ENCODE peak calls at places on chromosomes 4 and X, in ten cellular contexts. G is bronchial epithelial cell, A is fibroblast of lung, K is OCI-LY7, S is BJ, X is left lung, E is right atrium auricular region, Q is mammary epithelial cell, N is body of pancreas, V is lung. J is an unnamed sample.

GRCh38 chrX:143788265-143788664 is 67.7 kb upstream of the SPANXN2 start:
- DNase-seq in G (peak), A (peak), K (peak), S (no peak), X (no peak), E (no peak), Q (peak), N (no peak), V (no peak), J (peak)

GRCh38 chr4:77310931-77311330 is 153.9 kb downstream of the CCNG2 start:
- DNase-seq in G (peak), A (peak), K (no peak), S (no peak), X (no peak), E (no peak), Q (peak), N (no peak), V (no peak), J (no peak)

GRCh38 chrX:3939967-3940610 is 226.6 kb upstream of the PRKX start:
- DNase-seq in G (peak), A (peak), K (peak), S (no peak), X (no peak), E (no peak), Q (peak), N (peak), V (no peak), J (peak)

GRCh38 chrX:68440940-68441339 is 7.6 kb upstream of the OPHN1 start:
- DNase-seq in G (peak), A (peak), K (no peak), S (no peak), X (peak), E (peak), Q (peak), N (peak), V (peak), J (peak)

GRCh38 chr4:96455045-96455720 is 615.3 kb downstream of the PDHA2 start:
- DNase-seq in G (no peak), A (no peak), K (no peak), S (no peak), X (no peak), E (no peak), Q (no peak), N (no peak), V (no peak), J (no peak)

GRCh38 chr4:1012031-1012739 is 759 bp downstream of the FGFRL1 start:
- DNase-seq in G (no peak), A (peak), K (peak), S (no peak), X (no peak), E (no peak), Q (peak), N (peak), V (peak), J (no peak)

GRCh38 chrX:1139101-1139500 is 73.3 kb downstream of the CRLF2 start:
- DNase-seq in G (no peak), A (no peak), K (no peak), S (no peak), X (no peak), E (no peak), Q (no peak), N (no peak), V (no peak), J (no peak)

GRCh38 chr4:78566834-78567501 is 15.4 kb downstream of the ANXA3 start:
- DNase-seq in G (no peak), A (peak), K (no peak), S (no peak), X (no peak), E (no peak), Q (peak), N (no peak), V (no peak), J (no peak)

GRCh38 chr4:165190591-165191212 is 16.7 kb upstream of the KLHL2 start:
- DNase-seq in G (no peak), A (no peak), K (no peak), S (no peak), X (no peak), E (no peak), Q (no peak), N (no peak), V (no peak), J (no peak)

GRCh38 chrX:3252744-3253143 is 93.7 kb downstream of the MXRA5 start:
- DNase-seq in G (no peak), A (peak), K (no peak), S (no peak), X (no peak), E (no peak), Q (no peak), N (no peak), V (no peak), J (no peak)

GRCh38 chrX:1389181-1389992 is 2.5 kb downstream of the SLC25A6 start:
- DNase-seq in G (no peak), A (no peak), K (no peak), S (no peak), X (peak), E (peak), Q (no peak), N (peak), V (no peak), J (no peak)

GRCh38 chr4:139241784-139242151 is 38.3 kb downstream of the MGARP start:
- DNase-seq in G (no peak), A (no peak), K (no peak), S (no peak), X (no peak), E (no peak), Q (no peak), N (no peak), V (no peak), J (no peak)

GRCh38 chrX:97898798-97899197 is 1015.1 kb downstream of the RPA4 start:
- DNase-seq in G (no peak), A (peak), K (no peak), S (peak), X (no peak), E (no peak), Q (no peak), N (no peak), V (no peak), J (peak)

GRCh38 chr4:93688978-93689377 is 139.6 kb upstream of the ATOH1 start:
- DNase-seq in G (no peak), A (no peak), K (no peak), S (no peak), X (no peak), E (no peak), Q (no peak), N (no peak), V (no peak), J (no peak)

GRCh38 chr4:3036131-3036952 is 38.0 kb downstream of the HTT-AS start:
- DNase-seq in G (no peak), A (no peak), K (no peak), S (no peak), X (no peak), E (no peak), Q (no peak), N (no peak), V (no peak), J (no peak)

GRCh38 chrX:115367455-115367854 is 77.9 kb downstream of the LUZP4 start:
- DNase-seq in G (peak), A (peak), K (no peak), S (no peak), X (no peak), E (no peak), Q (peak), N (no peak), V (no peak), J (peak)

GRCh38 chrX:153794897-153795816 is 689 bp downstream of the SSR4 start:
- DNase-seq in G (no peak), A (peak), K (peak), S (no peak), X (no peak), E (no peak), Q (no peak), N (no peak), V (no peak), J (peak)

GRCh38 chr4:2222838-2223237 is 19.1 kb downstream of the HAUS3 start:
- DNase-seq in G (peak), A (no peak), K (no peak), S (no peak), X (no peak), E (no peak), Q (no peak), N (peak), V (no peak), J (no peak)

GRCh38 chr4:168541608-168541953 is 44.7 kb downstream of the PALLD start:
- DNase-seq in G (peak), A (peak), K (no peak), S (no peak), X (no peak), E (no peak), Q (peak), N (no peak), V (no peak), J (peak)

GRCh38 chrX:7132335-7133035 is 15.0 kb upstream of the STS start:
- DNase-seq in G (peak), A (peak), K (peak), S (peak), X (peak), E (no peak), Q (peak), N (peak), V (peak), J (peak)

GRCh38 chrX:69066021-69066757 is 99.1 kb downstream of the PJA1 start:
- DNase-seq in G (no peak), A (no peak), K (no peak), S (no peak), X (no peak), E (no peak), Q (no peak), N (no peak), V (no peak), J (no peak)

GRCh38 chr4:145528601-145529000 is 46.9 kb downstream of the SMAD1 start:
- DNase-seq in G (no peak), A (no peak), K (no peak), S (no peak), X (no peak), E (no peak), Q (no peak), N (no peak), V (no peak), J (no peak)

GRCh38 chr4:75668596-75668995 is 4.6 kb downstream of the G3BP2 start:
- DNase-seq in G (no peak), A (no peak), K (no peak), S (no peak), X (no peak), E (no peak), Q (no peak), N (no peak), V (no peak), J (no peak)

DNA sequence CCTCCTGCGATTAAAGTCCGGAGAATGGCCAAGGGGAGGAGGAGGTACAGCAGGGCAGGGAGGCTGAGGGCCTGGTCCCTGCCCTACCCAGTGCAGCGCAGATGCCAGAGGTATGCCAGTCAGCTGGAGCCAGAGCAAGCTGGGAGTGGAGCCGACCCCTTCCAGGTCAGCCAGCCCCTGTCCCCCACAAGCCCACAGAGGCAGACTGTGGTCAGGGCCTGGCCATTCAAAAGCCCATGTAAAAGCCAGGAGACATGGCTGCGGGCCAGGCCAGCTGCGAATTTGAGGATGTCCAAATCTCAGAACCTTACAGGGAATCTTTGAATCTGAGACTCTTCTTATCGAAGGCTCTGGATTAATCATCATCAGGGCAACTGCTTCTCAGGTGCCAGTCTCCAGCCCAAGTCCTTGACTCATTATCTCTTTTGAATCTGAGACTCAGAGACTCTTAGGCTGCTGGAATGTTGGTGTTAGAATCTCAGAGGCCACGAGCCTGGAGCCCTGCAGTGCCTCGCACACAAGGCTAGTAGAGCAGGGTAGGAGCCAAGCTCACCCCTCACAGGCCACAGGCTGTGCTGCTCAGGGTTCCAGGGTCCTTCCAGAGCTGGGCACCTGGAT is 572 bp downstream of the IQSEC2 start:
- DNase-seq in G (peak), A (peak), K (no peak), S (no peak), X (no peak), E (peak), Q (peak), N (no peak), V (no peak), J (peak)
- H3K4me3 ChIP-seq in G (peak), A (peak), K (no peak), S (peak), X (peak), E (peak), Q (peak), N (no peak), V (peak), J (peak)

GRCh38 chrX:110853610-110854009 is 58.0 kb upstream of the CHRDL1 start:
- DNase-seq in G (peak), A (peak), K (no peak), S (no peak), X (no peak), E (no peak), Q (peak), N (peak), V (no peak), J (peak)
- TF ChIP-seq CTCF in G (peak), A (no peak), K (peak), S (peak), X (peak), E (peak), Q (peak), N (peak), V (no peak), J (peak)

GRCh38 chrX:13697440-13697839 is 8.5 kb downstream of the RAB9A start:
- DNase-seq in G (no peak), A (no peak), K (peak), S (no peak), X (no peak), E (no peak), Q (no peak), N (no peak), V (no peak), J (no peak)

GRCh38 chrX:13698432-13698831 is 9.5 kb downstream of the RAB9A start:
- DNase-seq in G (no peak), A (no peak), K (no peak), S (no peak), X (no peak), E (no peak), Q (no peak), N (no peak), V (no peak), J (no peak)

GRCh38 chrX:13697976-13698375 is 9.0 kb downstream of the RAB9A start:
- DNase-seq in G (no peak), A (no peak), K (no peak), S (no peak), X (no peak), E (no peak), Q (no peak), N (no peak), V (no peak), J (no peak)

GRCh38 chrX:13700380-13700779 is 11.5 kb downstream of the RAB9A start:
- DNase-seq in G (no peak), A (no peak), K (no peak), S (no peak), X (no peak), E (no peak), Q (no peak), N (no peak), V (no peak), J (no peak)

GRCh38 chrX:13699183-13699826 is 10.4 kb downstream of the RAB9A start:
- DNase-seq in G (peak), A (peak), K (no peak), S (no peak), X (no peak), E (no peak), Q (no peak), N (no peak), V (no peak), J (no peak)
- H3K4me3 ChIP-seq in G (no peak), A (no peak), K (peak), S (no peak), X (no peak), E (no peak), Q (no peak), N (no peak), V (no peak), J (no peak)

GRCh38 chr4:107757860-107758476 is 37.9 kb upstream of the PAPSS1 start:
- DNase-seq in G (peak), A (peak), K (peak), S (no peak), X (no peak), E (no peak), Q (no peak), N (no peak), V (no peak), J (peak)
- TF ChIP-seq CTCF in G (peak), A (peak), K (peak), S (peak), X (peak), E (peak), Q (peak), N (no peak), V (peak), J (peak)

GRCh38 chr4:153501578-153501977 is 35.4 kb downstream of the TMEM131L start:
- DNase-seq in G (no peak), A (no peak), K (no peak), S (no peak), X (no peak), E (no peak), Q (no peak), N (no peak), V (no peak), J (no peak)
- H3K4me3 ChIP-seq in G (no peak), A (no peak), K (no peak), S (no peak), X (no peak), E (no peak), Q (no peak), N (no peak), V (no peak), J (no peak)

DNA sequence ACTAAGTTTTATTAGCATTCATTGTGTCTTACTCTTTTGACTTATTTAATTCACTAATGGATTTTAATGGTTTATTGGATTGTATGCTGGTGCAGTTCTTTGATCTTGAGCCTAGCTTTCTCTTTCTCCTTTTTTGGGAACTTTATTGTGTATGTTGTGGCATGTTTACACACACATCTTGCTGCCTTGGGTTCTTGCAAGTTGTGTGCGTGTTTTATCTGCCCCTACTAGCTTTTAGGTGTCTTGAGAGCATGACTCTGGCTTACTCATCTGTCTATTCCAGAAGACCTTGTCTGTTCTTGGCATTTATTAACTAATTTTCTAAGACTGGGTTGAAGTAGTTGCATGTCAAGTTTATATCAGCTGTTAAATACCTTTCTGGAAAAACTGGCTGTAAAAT is 2.7 kb downstream of the TMEM165 start:
- DNase-seq in G (peak), A (peak), K (no peak), S (peak), X (no peak), E (no peak), Q (peak), N (no peak), V (no peak), J (peak)
- TF ChIP-seq CTCF in G (no peak), A (no peak), K (no peak), S (no peak), X (no peak), E (no peak), Q (no peak), N (no peak), V (no peak), J (no peak)

DNA sequence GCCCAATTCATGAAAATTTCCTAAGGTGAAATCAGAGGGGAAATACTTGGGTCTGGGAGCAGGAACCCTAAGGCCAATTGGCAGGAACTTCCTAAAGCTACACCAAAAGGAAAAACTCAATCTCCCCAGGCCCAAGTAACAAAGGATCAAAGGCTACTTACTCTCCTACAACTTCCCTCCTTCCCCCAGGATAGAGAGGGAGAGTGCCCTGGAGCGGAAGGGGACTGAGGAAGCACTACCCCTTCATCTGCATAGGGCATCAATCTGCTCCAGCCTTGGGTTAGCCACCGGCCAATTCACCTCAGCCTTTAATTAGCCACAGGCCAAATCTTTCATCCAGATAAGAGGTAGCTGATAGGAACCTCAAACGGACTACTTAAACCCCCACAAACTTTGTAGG is 55.0 kb downstream of the SLC34A2 start:
- DNase-seq in G (no peak), A (no peak), K (no peak), S (no peak), X (no peak), E (no peak), Q (no peak), N (no peak), V (no peak), J (no peak)
- H3K4me3 ChIP-seq in G (no peak), A (no peak), K (no peak), S (no peak), X (no peak), E (no peak), Q (no peak), N (no peak), V (no peak), J (no peak)

DNA sequence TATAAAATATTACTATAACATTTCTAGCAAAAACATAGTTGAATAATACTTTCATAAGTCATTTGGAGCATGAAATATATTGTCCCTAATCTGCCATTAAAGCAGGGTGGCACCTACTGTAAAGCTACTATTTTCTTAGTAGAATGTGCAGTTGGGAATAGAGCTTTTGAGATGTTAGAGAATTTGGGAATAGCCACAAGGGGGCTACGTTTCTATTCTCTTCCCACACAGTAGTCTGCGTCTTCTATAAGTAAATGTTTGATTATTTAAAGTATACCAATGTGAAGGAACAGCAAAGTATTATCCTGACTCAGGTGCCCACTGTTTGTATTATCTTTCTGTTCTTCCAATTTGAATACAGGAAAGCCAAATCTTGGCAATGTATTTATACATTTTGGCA is 323.2 kb upstream of the GIMD1 start:
- DNase-seq in G (no peak), A (no peak), K (no peak), S (no peak), X (no peak), E (no peak), Q (no peak), N (no peak), V (no peak), J (peak)
- TF ChIP-seq CTCF in G (no peak), A (no peak), K (no peak), S (no peak), X (no peak), E (peak), Q (no peak), N (no peak), V (no peak), J (peak)

J was measured in cardiac fibroblast.